ENCODE peak calls at places on chromosomes 13 and 19, in four cellular contexts. R is GM12878, M is SK-N-SH, P is K562. W is an unnamed sample.
A peak's percentile ranks its signal among the peaks of the same experiment; 100 is the strongest.

GRCh38 chr13:50809133-50810090 is 34.1 kb downstream of the DLEU7 start:
- DNase-seq in P (no peak), M (no peak), R (no peak), W (no peak)

GRCh38 chr13:97257800-97258799 is 36.0 kb downstream of the MBNL2 start:
- DNase-seq in P (peak; percentile 73), M (no peak), R (peak; percentile 37), W (peak; percentile 87)

GRCh38 chr19:20269461-20269860 is 102.4 kb downstream of the ZNF486 start:
- DNase-seq in M (no peak), P (no peak), R (no peak), W (no peak)

GRCh38 chr13:42548731-42549554 is 25.0 kb upstream of the TNFSF11 start:
- DNase-seq in R (peak; percentile 98), M (no peak), P (peak; percentile 7), W (no peak)

GRCh38 chr13:26967119-26968038 is 204.2 kb downstream of the USP12 start:
- DNase-seq in P (no peak), M (peak; percentile 63), R (no peak), W (no peak)

GRCh38 chr19:44753932-44754742 is 5.6 kb downstream of the BCL3 start:
- DNase-seq in P (peak; percentile 94), R (no peak), M (peak; percentile 72), W (no peak)

GRCh38 chr19:48913114-48913513 is 13.0 kb downstream of the NUCB1 start:
- DNase-seq in P (no peak), R (no peak), M (no peak), W (no peak)

GRCh38 chr19:46813570-46814358 is 25.4 kb upstream of the SLC1A5 start:
- DNase-seq in M (no peak), R (no peak), P (no peak), W (peak; percentile 56)

GRCh38 chr13:103097366-103097928 is 31.2 kb upstream of the SLC10A2 start:
- DNase-seq in P (no peak), R (no peak), M (no peak), W (no peak)

GRCh38 chr13:30805603-30806011 is 70.3 kb downstream of the ALOX5AP start:
- DNase-seq in P (no peak), M (peak; percentile 32), R (no peak), W (peak; percentile 90)

GRCh38 chr19:40704491-40705361 is 12.0 kb downstream of the COQ8B start:
- DNase-seq in M (no peak), P (no peak), R (no peak), W (no peak)

GRCh38 chr19:40610396-40611064 is 9.4 kb downstream of the LTBP4 start:
- DNase-seq in R (no peak), P (no peak), M (peak; percentile 90), W (no peak)

GRCh38 chr19:19138110-19138981 is at the start of gene TMEM161A:
- DNase-seq in P (peak; percentile 100), M (peak; percentile 100), R (peak; percentile 98), W (peak; percentile 96)

GRCh38 chr19:45173816-45174215 is 4.2 kb downstream of the TRAPPC6A start:
- DNase-seq in R (no peak), P (no peak), M (no peak), W (no peak)

GRCh38 chr13:31209172-31209818 is 9.5 kb downstream of the B3GLCT start:
- DNase-seq in M (peak; percentile 83), R (no peak), P (peak; percentile 17), W (no peak)

GRCh38 chr13:75788494-75788991 is 152.4 kb downstream of the LMO7 start:
- DNase-seq in R (no peak), M (no peak), P (no peak), W (no peak)

GRCh38 chr13:24076636-24077035 is 83.9 kb upstream of the SPATA13 start:
- DNase-seq in P (no peak), R (no peak), M (no peak), W (no peak)

GRCh38 chr19:38920529-38921419 is 8.8 kb upstream of the CCER2 start:
- DNase-seq in M (peak; percentile 19), P (no peak), R (no peak), W (no peak)

GRCh38 chr13:102394158-102395053 is 7.4 kb downstream of the FGF14 start:
- DNase-seq in R (peak; percentile 47), M (peak; percentile 95), P (peak; percentile 72), W (no peak)

GRCh38 chr13:73059460-73060250 is 850 bp downstream of the KLF5 start:
- DNase-seq in M (no peak), P (peak; percentile 39), R (no peak), W (peak; percentile 52)

GRCh38 chr19:23203841-23204344 is 46.3 kb downstream of the ZNF724 start:
- DNase-seq in R (no peak), M (no peak), P (no peak), W (no peak)

GRCh38 chr13:41864658-41865057 is 96.3 kb downstream of the VWA8 start:
- DNase-seq in M (no peak), P (no peak), R (no peak), W (no peak)

GRCh38 chr19:2270157-2270571 is 11.8 kb downstream of the PEAK3 start:
- DNase-seq in P (peak; percentile 57), M (no peak), R (no peak), W (no peak)

GRCh38 chr19:16376649-16377048 is 52.0 kb downstream of the KLF2 start:
- DNase-seq in R (no peak), M (peak; percentile 59), P (peak; percentile 37), W (no peak)

GRCh38 chr13:78875792-78876580 is 217.0 kb upstream of the OBI1 start:
- DNase-seq in P (no peak), R (no peak), M (no peak), W (no peak)
- TF ChIP-seq TAF1 in P (no peak), R (no peak), M (no peak), W (no peak)

GRCh38 chr19:28258794-28259193 is 954.2 kb downstream of the UQCRFS1 start:
- DNase-seq in R (no peak), P (no peak), M (no peak), W (no peak)
- TF ChIP-seq SMC3 in R (no peak), P (no peak), M (no peak), W (no peak)

GRCh38 chr19:56838930-56839664 is 1.4 kb downstream of the PEG3 start:
- DNase-seq in R (no peak), M (peak; percentile 69), P (no peak), W (peak; percentile 97)

GRCh38 chr19:56838680-56838929 is 1.9 kb downstream of the PEG3 start:
- DNase-seq in M (no peak), R (no peak), P (no peak), W (no peak)

GRCh38 chr19:56840452-56841193 is at the start of the genes PEG3 and ZIM2:
- DNase-seq in M (peak; percentile 76), R (no peak), P (no peak), W (peak; percentile 85)

GRCh38 chr19:56841194-56841546 is 644 bp upstream of the PEG3 start:
- DNase-seq in R (no peak), P (no peak), M (no peak), W (peak; percentile 38)

DNA sequence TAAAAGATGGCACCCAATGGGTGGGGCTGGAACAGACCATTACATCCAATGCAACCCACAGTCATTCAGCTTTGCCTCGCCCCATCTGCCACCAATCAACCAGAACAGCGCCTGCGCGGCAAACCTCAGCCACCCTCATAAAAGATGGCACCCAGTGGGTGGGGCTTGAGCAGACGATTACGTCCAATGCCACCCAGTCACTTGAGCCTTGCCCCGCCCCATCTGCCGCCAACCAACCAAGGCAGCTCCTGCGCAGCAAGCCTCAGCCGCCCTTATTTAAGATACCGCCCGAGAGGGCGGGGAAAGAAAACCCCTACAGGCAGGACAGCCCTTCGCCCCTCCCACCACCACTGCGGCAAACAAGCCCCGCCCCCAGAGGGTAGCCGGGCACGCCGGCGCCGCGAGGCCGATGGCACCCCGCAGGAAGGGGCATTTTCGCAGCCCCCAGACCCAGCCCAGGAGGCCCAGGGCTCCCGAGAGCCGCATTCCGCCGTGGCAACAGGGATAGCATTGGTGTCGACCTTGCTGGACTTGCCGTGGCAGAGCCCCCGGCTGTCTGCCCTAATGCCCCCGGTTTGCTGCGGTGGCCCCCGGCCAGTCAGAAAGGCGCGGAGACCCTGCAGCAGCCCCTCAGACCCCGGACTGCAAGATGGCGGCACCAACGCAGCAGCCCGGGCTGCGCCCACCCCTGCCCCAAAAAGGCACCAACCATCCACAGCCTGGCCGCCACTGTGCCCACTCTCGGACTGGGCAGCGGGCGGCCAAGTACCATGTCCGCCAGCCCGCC is 668 bp downstream of the PEG3 start:
- DNase-seq in P (no peak), M (peak; percentile 72), R (no peak), W (peak; percentile 95)
- TF ChIP-seq RFX5 in P (no peak), M (no peak), R (no peak), W (no peak)

GRCh38 chr13:90089051-90089450 is 1258.4 kb upstream of the MIR17HG start:
- DNase-seq in P (no peak), R (no peak), M (no peak), W (no peak)

GRCh38 chr13:90091611-90092010 is 1255.9 kb upstream of the MIR17HG start:
- DNase-seq in P (no peak), M (no peak), R (no peak), W (no peak)
- TF ChIP-seq TAF1 in P (no peak), M (no peak), R (no peak), W (no peak)

GRCh38 chr13:40484981-40485380 is 181.5 kb downstream of the FOXO1 start:
- DNase-seq in M (no peak), P (no peak), R (no peak), W (no peak)

GRCh38 chr13:40488869-40489391 is 177.5 kb downstream of the FOXO1 start:
- DNase-seq in P (no peak), R (no peak), M (no peak), W (no peak)

GRCh38 chr13:40485611-40486517 is 180.6 kb downstream of the FOXO1 start:
- DNase-seq in P (no peak), R (no peak), M (no peak), W (no peak)

GRCh38 chr13:40484101-40484800 is 182.2 kb downstream of the FOXO1 start:
- DNase-seq in P (no peak), M (no peak), R (no peak), W (no peak)

DNA sequence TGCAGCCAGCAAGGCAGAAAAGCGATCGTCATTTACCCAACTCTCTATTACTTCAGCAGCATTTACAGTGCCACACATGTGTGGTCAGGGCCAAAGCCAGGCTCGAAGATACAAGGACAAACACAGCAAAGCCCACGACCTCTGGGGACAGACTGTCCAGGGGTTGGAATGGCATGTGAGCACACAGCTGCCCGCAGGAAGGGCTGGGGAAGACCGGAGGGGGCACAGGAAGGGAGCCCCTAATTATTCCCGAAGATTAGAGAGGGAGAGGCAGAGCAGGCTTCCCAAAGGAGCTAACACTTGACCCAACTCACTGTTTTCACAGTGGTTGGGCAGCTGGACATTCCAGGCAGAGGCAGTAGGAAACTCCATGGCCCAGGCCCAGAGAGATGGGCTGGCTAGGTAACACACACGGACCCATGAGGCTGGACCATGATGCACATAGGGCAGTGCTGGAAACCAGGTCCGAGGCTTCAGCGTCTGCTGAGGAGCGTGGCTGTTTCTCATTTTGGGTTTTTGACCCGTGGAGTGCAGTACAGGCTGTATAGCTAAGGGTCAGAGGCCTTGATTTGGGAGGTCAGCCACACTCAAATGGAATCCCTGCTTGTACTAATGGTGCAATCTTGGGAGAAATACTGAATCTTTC is 179.8 kb downstream of the FOXO1 start:
- DNase-seq in R (no peak), P (no peak), M (no peak), W (no peak)
- TF ChIP-seq SMC3 in R (no peak), P (no peak), M (no peak), W (no peak)

GRCh38 chr13:33544308-33544707 is 258.8 kb upstream of the STARD13 start:
- DNase-seq in R (no peak), P (no peak), M (no peak), W (no peak)
- TF ChIP-seq RFX5 in R (no peak), P (no peak), M (no peak), W (no peak)